ENCODE peak calls at places on chromosomes 3 and 15, in seven cellular contexts. A is M059J; W is fibroblast of pulmonary artery; Q is SK-N-SH; R is astrocyte of the spinal cord; C is kidney; O is activated T-helper 1 cell treated with anti-CD3 and anti-CD28 coated beads, Interleukin-2, amount 50 U/mL, for 16 hours. U is an unnamed sample.

GRCh38 chr15:63250312-63250965 is 27.0 kb upstream of the APH1B start:
- DNase-seq in A (peak; percentile 94), W (peak; percentile 83), Q (no peak), R (peak; percentile 92), C (no peak), O (no peak), U (peak; percentile 89)

GRCh38 chr15:65085990-65086679 is 9.6 kb downstream of the KBTBD13 start:
- DNase-seq in A (peak; percentile 40), W (peak; percentile 39), Q (peak; percentile 69), R (no peak), C (no peak), O (no peak), U (no peak)

GRCh38 chr15:65819563-65819960 is 27.5 kb upstream of the DENND4A start:
- DNase-seq in A (peak; percentile 32), W (no peak), Q (no peak), R (no peak), C (no peak), O (no peak), U (no peak)

GRCh38 chr3:194097141-194097880 is 38.6 kb upstream of the HES1 start:
- DNase-seq in A (no peak), W (no peak), Q (no peak), R (no peak), C (no peak), O (no peak), U (peak; percentile 64)

GRCh38 chr3:186209810-186210752 is 101.2 kb upstream of the ETV5 start:
- DNase-seq in A (peak; percentile 95), W (peak; percentile 62), Q (peak; percentile 72), R (peak; percentile 84), C (peak; percentile 77), O (no peak), U (peak; percentile 89)

GRCh38 chr15:82122754-82123400 is 77.1 kb upstream of the MEX3B start:
- DNase-seq in A (peak; percentile 96), W (peak; percentile 90), Q (no peak), R (peak; percentile 99), C (no peak), O (no peak), U (peak; percentile 97)

GRCh38 chr3:49602877-49603411 is 48.7 kb downstream of the BSN start:
- DNase-seq in A (peak; percentile 53), W (no peak), Q (no peak), R (no peak), C (no peak), O (peak; percentile 26), U (no peak)

GRCh38 chr3:4823986-4824947 is 155.0 kb upstream of the BHLHE40 start:
- DNase-seq in A (no peak), W (no peak), Q (no peak), R (no peak), C (peak; percentile 70), O (no peak), U (no peak)

GRCh38 chr3:133890972-133891644 is 4.6 kb downstream of the RAB6B start:
- DNase-seq in A (no peak), W (no peak), Q (no peak), R (no peak), C (peak; percentile 48), O (no peak), U (no peak)

GRCh38 chr3:130014526-130014925 is 40.0 kb downstream of the TRH start:
- DNase-seq in A (peak; percentile 36), W (peak; percentile 3), Q (no peak), R (no peak), C (no peak), O (no peak), U (peak; percentile 70)

GRCh38 chr15:23570466-23570865 is 5.0 kb downstream of the MKRN3 start:
- DNase-seq in A (peak; percentile 22), W (peak; percentile 1), Q (no peak), R (peak; percentile 17), C (no peak), O (no peak), U (peak; percentile 75)

GRCh38 chr3:78988324-78988723 is 779.5 kb downstream of the ROBO1 start:
- DNase-seq in A (peak; percentile 11), W (peak; percentile 53), Q (peak; percentile 27), R (peak; percentile 45), C (no peak), O (no peak), U (peak; percentile 45)

GRCh38 chr3:50047426-50047825 is 41.3 kb upstream of the RBM5 start:
- DNase-seq in A (no peak), W (no peak), Q (no peak), R (no peak), C (no peak), O (no peak), U (no peak)

GRCh38 chr3:116078561-116078960 is 366.7 kb downstream of the LSAMP start:
- DNase-seq in A (no peak), W (no peak), Q (no peak), R (no peak), C (no peak), O (no peak), U (no peak)

GRCh38 chr15:39833515-39833981 is 50.9 kb upstream of the FSIP1 start:
- DNase-seq in A (peak; percentile 27), W (peak; percentile 50), Q (no peak), R (peak; percentile 32), C (no peak), O (no peak), U (peak; percentile 41)

GRCh38 chr3:5709704-5710103 is 522.2 kb downstream of the EDEM1 start:
- DNase-seq in A (no peak), W (no peak), Q (no peak), R (no peak), C (no peak), O (no peak), U (no peak)

GRCh38 chr15:27175479-27176153 is 204.6 kb downstream of the GABRG3 start:
- DNase-seq in A (no peak), W (no peak), Q (no peak), R (no peak), C (no peak), O (no peak), U (peak; percentile 48)

GRCh38 chr3:196341142-196341541 is 3.0 kb upstream of the TM4SF19 start:
- DNase-seq in A (peak; percentile 72), W (peak; percentile 62), Q (no peak), R (peak; percentile 68), C (no peak), O (no peak), U (peak; percentile 40)

GRCh38 chr3:12934431-12934830 is 93.1 kb upstream of the RPL32 start:
- DNase-seq in A (peak; percentile 80), W (peak; percentile 61), Q (no peak), R (peak; percentile 53), C (no peak), O (no peak), U (peak; percentile 93)

GRCh38 chr3:65729553-65729952 is 309.2 kb downstream of the MAGI1 start:
- DNase-seq in A (peak; percentile 20), W (peak; percentile 81), Q (no peak), R (peak; percentile 95), C (no peak), O (no peak), U (peak; percentile 75)

GRCh38 chr15:101028321-101028720 is 109.2 kb downstream of the LRRK1 start:
- DNase-seq in A (no peak), W (no peak), Q (no peak), R (no peak), C (no peak), O (no peak), U (no peak)

GRCh38 chr15:41904487-41905359 is 10.9 kb upstream of the SPTBN5 start:
- DNase-seq in A (peak; percentile 59), W (peak; percentile 74), Q (peak; percentile 89), R (peak; percentile 55), C (no peak), O (peak; percentile 33), U (peak; percentile 82)

GRCh38 chr15:68228971-68229385 is 550 bp downstream of the CLN6 start:
- DNase-seq in A (peak; percentile 38), W (no peak), Q (no peak), R (no peak), C (no peak), O (no peak), U (no peak)

GRCh38 chr3:94776401-94776915 is 713.6 kb downstream of the NSUN3 start:
- DNase-seq in A (no peak), W (no peak), Q (no peak), R (no peak), C (no peak), O (no peak), U (no peak)

GRCh38 chr3:198071602-198072285 is 111.7 kb downstream of the LMLN start:
- DNase-seq in A (peak; percentile 96), W (peak; percentile 61), Q (no peak), R (peak; percentile 99), C (no peak), O (peak; percentile 42), U (peak; percentile 98)

GRCh38 chr15:33197636-33198035 is 3.1 kb upstream of the FMN1 start:
- DNase-seq in A (peak; percentile 50), W (no peak), Q (no peak), R (no peak), C (no peak), O (no peak), U (no peak)

GRCh38 chr3:36394176-36394575 is 13.9 kb downstream of the STAC start:
- DNase-seq in A (no peak), W (peak; percentile 74), Q (no peak), R (peak; percentile 51), C (no peak), O (no peak), U (peak; percentile 58)

GRCh38 chr3:72818915-72819314 is 29.3 kb downstream of the SHQ1 start:
- DNase-seq in A (no peak), W (peak; percentile 83), Q (no peak), R (peak; percentile 75), C (no peak), O (no peak), U (no peak)

GRCh38 chr3:66722675-66723074 is 221.9 kb upstream of the LRIG1 start:
- DNase-seq in A (peak; percentile 44), W (peak; percentile 79), Q (no peak), R (peak; percentile 77), C (peak; percentile 89), O (no peak), U (peak; percentile 35)

GRCh38 chr15:41465822-41466421 is 27.8 kb upstream of the ITPKA start:
- DNase-seq in A (peak; percentile 48), W (peak; percentile 82), Q (peak; percentile 62), R (peak; percentile 69), C (no peak), O (no peak), U (peak; percentile 64)

GRCh38 chr3:154022603-154023002 is 98.6 kb upstream of the ARHGEF26 start:
- DNase-seq in A (no peak), W (peak; percentile 17), Q (no peak), R (no peak), C (no peak), O (no peak), U (no peak)

U was measured in astrocyte of the hippocampus.